ENCODE peak calls at places on chromosomes 12 and 14, in four cellular contexts. One of them, this sample, is unnamed.

GRCh38 chr14:72518809-72519377 is 375.0 kb downstream of the DPF3 start:
- DNase-seq in NCI-H1436: no peak
- DNase-seq in effector memory CD4-positive, alpha-beta T cell: no peak
- DNase-seq in A172: no peak
- DNase-seq in this sample: no peak

GRCh38 chr12:20463920-20464524 is 95.7 kb downstream of the PDE3A start:
- DNase-seq in NCI-H1436: no peak
- DNase-seq in effector memory CD4-positive, alpha-beta T cell: no peak
- DNase-seq in A172: peak
- DNase-seq in this sample: no peak

GRCh38 chr14:46368275-46368674 is 283.3 kb downstream of the RPL10L start:
- DNase-seq in NCI-H1436: no peak
- DNase-seq in effector memory CD4-positive, alpha-beta T cell: no peak
- DNase-seq in A172: no peak
- DNase-seq in this sample: no peak

GRCh38 chr14:89425931-89426330 is 8.9 kb upstream of the FOXN3 start:
- DNase-seq in NCI-H1436: no peak
- DNase-seq in effector memory CD4-positive, alpha-beta T cell: no peak
- DNase-seq in A172: peak
- DNase-seq in this sample: peak

GRCh38 chr12:25320123-25321006 is 69.6 kb upstream of the KRAS start:
- DNase-seq in NCI-H1436: no peak
- DNase-seq in effector memory CD4-positive, alpha-beta T cell: no peak
- DNase-seq in A172: peak
- DNase-seq in this sample: no peak

GRCh38 chr14:54369343-54369742 is 27.5 kb upstream of the CDKN3 start:
- DNase-seq in NCI-H1436: no peak
- DNase-seq in effector memory CD4-positive, alpha-beta T cell: no peak
- DNase-seq in A172: no peak
- DNase-seq in this sample: no peak

GRCh38 chr12:83939718-83940117 is 972.9 kb downstream of the SLC6A15 start:
- DNase-seq in NCI-H1436: no peak
- DNase-seq in effector memory CD4-positive, alpha-beta T cell: no peak
- DNase-seq in A172: no peak
- DNase-seq in this sample: no peak

GRCh38 chr12:13817131-13817530 is 164.3 kb downstream of the GRIN2B start:
- DNase-seq in NCI-H1436: no peak
- DNase-seq in effector memory CD4-positive, alpha-beta T cell: no peak
- DNase-seq in A172: no peak
- DNase-seq in this sample: no peak

GRCh38 chr14:70856851-70857498 is 47.7 kb upstream of the MAP3K9 start:
- DNase-seq in NCI-H1436: no peak
- DNase-seq in effector memory CD4-positive, alpha-beta T cell: no peak
- DNase-seq in A172: peak
- DNase-seq in this sample: peak

GRCh38 chr14:67973415-67973814 is 153.8 kb downstream of the RAD51B start:
- DNase-seq in NCI-H1436: no peak
- DNase-seq in effector memory CD4-positive, alpha-beta T cell: no peak
- DNase-seq in A172: no peak
- DNase-seq in this sample: no peak

GRCh38 chr14:89947344-89947743 is 7.2 kb downstream of the EFCAB11 start:
- DNase-seq in NCI-H1436: no peak
- DNase-seq in effector memory CD4-positive, alpha-beta T cell: no peak
- DNase-seq in A172: no peak
- DNase-seq in this sample: no peak

GRCh38 chr14:24692382-24693352 is 58.7 kb upstream of the GZMB start:
- DNase-seq in NCI-H1436: no peak
- DNase-seq in effector memory CD4-positive, alpha-beta T cell: peak
- DNase-seq in A172: no peak
- DNase-seq in this sample: no peak

GRCh38 chr12:132277374-132277801 is 52.0 kb downstream of the GALNT9 start:
- DNase-seq in NCI-H1436: no peak
- DNase-seq in effector memory CD4-positive, alpha-beta T cell: no peak
- DNase-seq in A172: no peak
- DNase-seq in this sample: no peak

GRCh38 chr14:32473476-32473875 is 144.4 kb downstream of the AKAP6 start:
- DNase-seq in NCI-H1436: no peak
- DNase-seq in effector memory CD4-positive, alpha-beta T cell: no peak
- DNase-seq in A172: peak
- DNase-seq in this sample: peak

GRCh38 chr14:85867450-85867849 is 337.5 kb downstream of the FLRT2 start:
- DNase-seq in NCI-H1436: no peak
- DNase-seq in effector memory CD4-positive, alpha-beta T cell: no peak
- DNase-seq in A172: no peak
- DNase-seq in this sample: no peak

GRCh38 chr12:93571854-93572711 is at the start of gene SOCS2:
- DNase-seq in NCI-H1436: no peak
- DNase-seq in effector memory CD4-positive, alpha-beta T cell: no peak
- DNase-seq in A172: peak
- DNase-seq in this sample: no peak

GRCh38 chr14:22532345-22533056 is 56.5 kb downstream of the DAD1 start:
- DNase-seq in NCI-H1436: no peak
- DNase-seq in effector memory CD4-positive, alpha-beta T cell: no peak
- DNase-seq in A172: peak
- DNase-seq in this sample: no peak

GRCh38 chr12:104538056-104538455 is 81.3 kb downstream of the CHST11 start:
- DNase-seq in NCI-H1436: no peak
- DNase-seq in effector memory CD4-positive, alpha-beta T cell: no peak
- DNase-seq in A172: no peak
- DNase-seq in this sample: no peak

GRCh38 chr12:52020539-52021336 is 14.0 kb downstream of the TAMALIN start:
- DNase-seq in NCI-H1436: peak
- DNase-seq in effector memory CD4-positive, alpha-beta T cell: no peak
- DNase-seq in A172: peak
- DNase-seq in this sample: peak

GRCh38 chr12:108638141-108638823 is 4.6 kb upstream of the SELPLG start:
- DNase-seq in NCI-H1436: no peak
- DNase-seq in effector memory CD4-positive, alpha-beta T cell: no peak
- DNase-seq in A172: no peak
- DNase-seq in this sample: no peak

GRCh38 chr14:103748539-103748867 is 32.9 kb downstream of the ZFYVE21 start:
- DNase-seq in NCI-H1436: no peak
- DNase-seq in effector memory CD4-positive, alpha-beta T cell: no peak
- DNase-seq in A172: no peak
- DNase-seq in this sample: no peak

GRCh38 chr12:124734224-124734788 is 129.4 kb downstream of the SCARB1 start:
- DNase-seq in NCI-H1436: peak
- DNase-seq in effector memory CD4-positive, alpha-beta T cell: no peak
- DNase-seq in A172: no peak
- DNase-seq in this sample: no peak

GRCh38 chr12:11727133-11727664 is 77.7 kb downstream of the ETV6 start:
- DNase-seq in NCI-H1436: no peak
- DNase-seq in effector memory CD4-positive, alpha-beta T cell: no peak
- DNase-seq in A172: no peak
- DNase-seq in this sample: no peak

GRCh38 chr14:104135121-104135903 is 3.1 kb upstream of the KIF26A start:
- DNase-seq in NCI-H1436: no peak
- DNase-seq in effector memory CD4-positive, alpha-beta T cell: no peak
- DNase-seq in A172: no peak
- DNase-seq in this sample: no peak

GRCh38 chr12:80641936-80642335 is 65.5 kb upstream of the MYF6 start:
- DNase-seq in NCI-H1436: no peak
- DNase-seq in effector memory CD4-positive, alpha-beta T cell: no peak
- DNase-seq in A172: no peak
- DNase-seq in this sample: no peak

GRCh38 chr14:59507063-59507751 is 22.9 kb downstream of the JKAMP start:
- DNase-seq in NCI-H1436: peak
- DNase-seq in effector memory CD4-positive, alpha-beta T cell: no peak
- DNase-seq in A172: peak
- DNase-seq in this sample: peak

GRCh38 chr12:112907415-112908157 is 824 bp downstream of the OAS1 start:
- DNase-seq in NCI-H1436: no peak
- DNase-seq in effector memory CD4-positive, alpha-beta T cell: no peak
- DNase-seq in A172: no peak
- DNase-seq in this sample: no peak

GRCh38 chr12:58412466-58412865 is 471.1 kb downstream of the ATP23 start:
- DNase-seq in NCI-H1436: no peak
- DNase-seq in effector memory CD4-positive, alpha-beta T cell: no peak
- DNase-seq in A172: no peak
- DNase-seq in this sample: no peak

GRCh38 chr12:52011602-52012214 is 5.0 kb downstream of the TAMALIN start:
- DNase-seq in NCI-H1436: no peak
- DNase-seq in effector memory CD4-positive, alpha-beta T cell: no peak
- DNase-seq in A172: no peak
- DNase-seq in this sample: no peak

GRCh38 chr14:55026441-55026792 is 482 bp downstream of the WDHD1 start:
- DNase-seq in NCI-H1436: no peak
- DNase-seq in effector memory CD4-positive, alpha-beta T cell: no peak
- DNase-seq in A172: no peak
- DNase-seq in this sample: no peak

GRCh38 chr12:113796852-113797534 is 169.1 kb downstream of the RBM19 start:
- DNase-seq in NCI-H1436: no peak
- DNase-seq in effector memory CD4-positive, alpha-beta T cell: no peak
- DNase-seq in A172: no peak
- DNase-seq in this sample: no peak

GRCh38 chr12:93699271-93700141 is 22.3 kb downstream of the CRADD start:
- DNase-seq in NCI-H1436: no peak
- DNase-seq in effector memory CD4-positive, alpha-beta T cell: no peak
- DNase-seq in A172: peak
- DNase-seq in this sample: peak

GRCh38 chr14:102819790-102820330 is 42.6 kb downstream of the TRAF3 start:
- DNase-seq in NCI-H1436: no peak
- DNase-seq in effector memory CD4-positive, alpha-beta T cell: no peak
- DNase-seq in A172: no peak
- DNase-seq in this sample: no peak

GRCh38 chr14:104794099-104794498 is 1.4 kb downstream of the AKT1 start:
- DNase-seq in NCI-H1436: no peak
- DNase-seq in effector memory CD4-positive, alpha-beta T cell: no peak
- DNase-seq in A172: no peak
- DNase-seq in this sample: no peak